ENCODE peak calls at places on chromosome 20, in six cellular contexts. N is ascending aorta; V is PC-3; G is sigmoid colon; S is CD8-positive, alpha-beta T cell; K is lung. W is an unnamed sample.

GRCh38 chr20:42957014-42957694 is 232.6 kb downstream of the PTPRT start:
- DNase-seq in N (no peak), V (no peak), G (no peak), K (no peak), S (no peak), W (no peak)

GRCh38 chr20:39468703-39469102 is 506.6 kb downstream of the DHX35 start:
- DNase-seq in N (no peak), S (no peak), G (no peak), K (no peak), V (no peak), W (no peak)

GRCh38 chr20:23622839-23623343 is 14.9 kb downstream of the CST3 start:
- DNase-seq in N (peak; percentile 50), S (no peak), G (peak; percentile 90), V (peak; percentile 92), K (peak; percentile 70), W (peak; percentile 86)

GRCh38 chr20:23043376-23043775 is 6.1 kb downstream of the THBD start:
- DNase-seq in N (no peak), G (no peak), K (no peak), S (no peak), V (no peak), W (no peak)

GRCh38 chr20:17735959-17736621 is 36.3 kb downstream of the BANF2 start:
- DNase-seq in N (no peak), V (no peak), S (no peak), K (no peak), G (no peak), W (no peak)

GRCh38 chr20:19851863-19852262 is 93.8 kb downstream of the RIN2 start:
- DNase-seq in S (no peak), K (no peak), V (no peak), N (no peak), G (no peak), W (no peak)

GRCh38 chr20:32580608-32580969 is 4.5 kb downstream of the NOL4L start:
- DNase-seq in N (no peak), G (no peak), K (no peak), S (no peak), V (no peak), W (no peak)

GRCh38 chr20:8039048-8039447 is 19.5 kb upstream of the TMX4 start:
- DNase-seq in K (no peak), G (no peak), V (no peak), S (no peak), N (no peak), W (no peak)

GRCh38 chr20:47117789-47118188 is 223.1 kb downstream of the EYA2 start:
- DNase-seq in N (no peak), S (no peak), G (peak; percentile 49), K (no peak), V (no peak), W (no peak)

GRCh38 chr20:36471885-36472642 is 69.3 kb upstream of the MYL9 start:
- DNase-seq in G (no peak), N (no peak), V (no peak), S (no peak), K (no peak), W (no peak)

GRCh38 chr20:32240220-32240619 is 32.5 kb downstream of the POFUT1 start:
- DNase-seq in V (peak; percentile 8), N (no peak), S (no peak), K (no peak), G (no peak), W (no peak)

GRCh38 chr20:37539956-37540455 is 12.3 kb upstream of the BLCAP start:
- DNase-seq in S (no peak), G (no peak), K (no peak), N (no peak), V (no peak), W (no peak)

GRCh38 chr20:53623454-53624206 is 30.0 kb upstream of the ZNF217 start:
- DNase-seq in K (peak; percentile 36), N (peak; percentile 27), G (peak; percentile 87), S (no peak), V (peak; percentile 89), W (peak; percentile 32)

GRCh38 chr20:37319120-37319717 is 26.7 kb upstream of the SRC start:
- DNase-seq in N (no peak), K (no peak), G (no peak), V (no peak), S (no peak), W (no peak)

GRCh38 chr20:25318471-25319240 is 70.8 kb downstream of the PYGB start:
- DNase-seq in G (peak; percentile 58), V (no peak), N (no peak), S (no peak), K (no peak), W (no peak)
- H3K4me3 ChIP-seq in G (no peak overlapping the region), V (no peak overlapping the region), N (no peak overlapping the region), S (no peak overlapping the region), K (no peak overlapping the region), W (no peak overlapping the region)

DNA sequence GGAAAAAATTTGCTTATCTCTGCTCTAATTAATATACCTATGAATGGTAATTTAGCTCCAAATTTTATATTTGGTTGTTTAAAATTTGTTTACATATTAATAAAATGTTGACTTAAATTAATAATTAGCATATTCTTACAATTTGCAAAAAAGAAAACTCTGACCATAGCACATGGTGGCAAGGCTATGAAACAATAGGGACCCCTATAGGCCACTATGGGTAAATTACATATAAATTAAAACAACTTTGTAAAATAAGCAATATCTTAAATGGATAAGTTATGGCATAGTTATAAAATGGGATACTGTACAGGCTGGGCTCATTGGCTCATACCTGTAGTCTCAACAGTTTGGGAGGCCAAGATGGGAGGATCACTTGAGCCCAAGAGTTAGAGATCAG is 76.0 kb downstream of the MKKS start:
- DNase-seq in V (no peak), S (no peak), N (no peak), K (no peak), G (no peak), W (no peak)
- TF ChIP-seq CTCF in V (peak; percentile 57), S (no peak), N (no peak), K (no peak), G (no peak), W (no peak)

DNA sequence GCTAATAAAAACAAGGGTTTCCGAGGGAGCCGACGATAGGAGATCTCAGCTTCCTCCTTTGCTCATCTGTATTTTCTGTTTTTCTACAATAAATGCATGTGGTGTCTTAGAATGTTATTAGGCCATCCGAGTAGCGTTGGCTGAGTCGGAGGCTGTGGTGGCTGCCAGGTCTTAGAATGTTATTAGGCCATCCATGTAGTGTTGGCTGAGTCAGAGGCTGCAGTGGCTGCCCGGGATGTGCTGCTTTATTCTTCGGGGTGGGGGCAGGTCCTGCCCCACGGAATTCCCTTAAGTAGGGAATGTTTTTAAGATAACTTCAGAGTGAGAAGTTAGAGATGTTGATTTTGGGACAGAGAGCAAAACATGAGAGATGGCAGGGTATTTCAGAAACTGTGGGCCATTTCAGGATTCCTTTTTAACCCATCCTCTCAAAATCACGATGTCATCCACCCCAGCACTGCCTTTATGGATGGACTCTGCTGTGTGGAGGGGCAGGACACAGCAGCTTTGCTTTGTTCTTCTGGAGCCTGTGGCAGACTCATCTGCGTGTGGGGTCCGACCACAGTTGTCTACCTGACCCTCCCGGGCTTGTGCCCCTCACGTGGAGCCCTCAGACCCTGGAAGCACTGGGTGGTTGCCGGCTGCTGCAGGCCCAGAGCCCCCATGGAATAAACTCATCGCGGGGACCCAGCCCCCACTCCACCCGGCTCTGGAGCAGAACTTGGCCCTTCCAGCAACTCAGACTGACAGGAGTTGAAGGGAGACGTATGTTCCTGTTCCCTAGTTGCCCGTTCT is 20.4 kb downstream of the OSBPL2 start:
- DNase-seq in N (no peak), K (no peak), G (peak; percentile 81), S (no peak), V (peak; percentile 47), W (peak; percentile 28)
- H3K36me3 ChIP-seq in N (peaks cover 64% of the 10 kb centered on the region), K (peaks cover 7% of the 10 kb centered on the region), G (peaks cover 18% of the 10 kb centered on the region), S (peaks cover 44% of the 10 kb centered on the region), V (peaks cover 26% of the 10 kb centered on the region), W (peaks cover 4% of the 10 kb centered on the region)

DNA sequence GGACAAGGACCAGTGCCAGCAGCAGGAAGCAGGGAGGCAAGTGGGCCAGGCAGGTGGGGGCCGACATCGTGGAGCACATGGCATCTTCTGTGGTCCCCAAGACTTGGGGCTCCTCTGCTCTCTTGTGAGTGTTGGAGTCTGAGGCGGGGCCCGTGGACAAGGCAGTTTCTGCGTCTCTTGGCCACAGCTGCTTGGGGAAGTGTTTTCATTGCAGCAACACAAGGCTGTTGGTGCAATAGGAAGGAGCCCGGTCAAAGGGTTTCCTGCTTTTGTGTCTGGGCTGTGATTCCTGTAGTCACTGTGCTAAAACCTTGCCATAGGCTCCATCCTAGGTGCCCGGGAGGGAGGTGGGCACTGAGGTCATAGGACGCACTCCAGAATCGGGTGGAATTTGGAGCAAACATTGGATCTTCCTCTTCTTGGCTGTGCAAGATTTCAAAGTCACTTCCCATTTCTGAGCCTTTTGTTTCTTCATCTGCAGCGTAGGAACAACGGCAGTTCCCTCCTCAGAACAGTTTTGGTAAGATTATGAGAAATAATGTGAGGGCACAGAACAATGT is at the start of gene SIRPB2:
- DNase-seq in G (peak; percentile 73), N (peak; percentile 43), S (no peak), V (no peak), K (peak; percentile 49), W (no peak)
- H3K4me3 ChIP-seq in G (peak within 1 kb of the TSS; percentile 34), N (peak within 1 kb of the TSS; percentile 38), S (no peak within 1 kb of the TSS), V (no peak within 1 kb of the TSS), K (no peak within 1 kb of the TSS), W (no peak within 1 kb of the TSS)

GRCh38 chr20:33667245-33668086 is 723 bp downstream of the ACTL10 start:
- DNase-seq in V (peak; percentile 76), K (no peak), S (no peak), N (no peak), G (peak; percentile 86), W (no peak)
- TF ChIP-seq CTCF in V (no peak), K (no peak), S (peak; percentile 77), N (peak; percentile 94), G (no peak), W (peak; percentile 92)

GRCh38 chr20:5977975-5978374 is 27.5 kb downstream of the MCM8 start:
- DNase-seq in N (no peak), G (no peak), V (no peak), S (no peak), K (no peak), W (no peak)
- H3K36me3 ChIP-seq in N (no peaks in the 10 kb centered on the region), G (no peaks in the 10 kb centered on the region), V (peaks cover 65% of the 10 kb centered on the region), S (no peaks in the 10 kb centered on the region), K (peaks cover 4% of the 10 kb centered on the region), W (peaks cover 1% of the 10 kb centered on the region)

GRCh38 chr20:60630609-60631008 is 621.5 kb upstream of the CDH4 start:
- DNase-seq in S (no peak), V (no peak), K (no peak), G (no peak), N (no peak), W (no peak)

GRCh38 chr20:60627751-60628565 is 624.1 kb upstream of the CDH4 start:
- DNase-seq in K (no peak), S (no peak), N (no peak), V (no peak), G (no peak), W (no peak)

GRCh38 chr20:60624066-60624465 is 628.0 kb upstream of the CDH4 start:
- DNase-seq in G (no peak), N (no peak), V (no peak), K (no peak), S (no peak), W (no peak)

GRCh38 chr20:60632420-60633262 is 619.4 kb upstream of the CDH4 start:
- DNase-seq in V (no peak), N (no peak), K (no peak), S (no peak), G (no peak), W (no peak)

GRCh38 chr20:60629206-60629605 is 622.9 kb upstream of the CDH4 start:
- DNase-seq in V (no peak), K (no peak), N (no peak), S (no peak), G (no peak), W (no peak)
- H3K4me3 ChIP-seq in V (no peak overlapping the region), K (no peak overlapping the region), N (no peak overlapping the region), S (no peak overlapping the region), G (no peak overlapping the region), W (no peak overlapping the region)

GRCh38 chr20:33732166-33732970 is 572 bp downstream of the ZNF341 start:
- DNase-seq in G (peak; percentile 93), V (peak; percentile 67), N (peak; percentile 33), K (peak; percentile 91), S (peak; percentile 80), W (no peak)
- TF ChIP-seq CTCF in G (no peak), V (peak; percentile 24), N (no peak), K (no peak), S (no peak), W (no peak)

W was measured in kidney epithelial cell.